ENCODE peak calls at places on chromosomes 12 and 14, in ten cellular contexts. Q is stomach, X is prostate gland, H is HCT116, F is suprapubic skin, K is spleen, C is HepG2, R is upper lobe of left lung, T is sigmoid colon, L is transverse colon. E is an unnamed sample.

GRCh38 chr12:92950011-92950410 is 20.9 kb upstream of the EEA1 start:
- DNase-seq in Q (no peak), X (no peak), H (no peak), F (no peak), K (no peak), C (no peak), R (no peak), T (no peak), L (no peak), E (no peak)

GRCh38 chr12:5018677-5019076 is 25.0 kb upstream of the KCNA5 start:
- DNase-seq in Q (no peak), X (peak), H (no peak), F (no peak), K (no peak), C (no peak), R (no peak), T (no peak), L (no peak), E (no peak)

GRCh38 chr14:20841096-20841495 is 38.5 kb upstream of the RNASE1 start:
- DNase-seq in Q (no peak), X (no peak), H (no peak), F (no peak), K (no peak), C (no peak), R (no peak), T (no peak), L (no peak), E (no peak)

GRCh38 chr12:43912851-43913250 is 77.0 kb downstream of the TMEM117 start:
- DNase-seq in Q (no peak), X (no peak), H (no peak), F (no peak), K (no peak), C (no peak), R (no peak), T (no peak), L (no peak), E (no peak)

GRCh38 chr14:69658664-69659261 is 47.4 kb downstream of the SUSD6 start:
- DNase-seq in Q (no peak), X (no peak), H (no peak), F (no peak), K (no peak), C (peak), R (no peak), T (no peak), L (no peak), E (no peak)

GRCh38 chr12:95642583-95642982 is 91.3 kb upstream of the USP44 start:
- DNase-seq in Q (no peak), X (no peak), H (no peak), F (no peak), K (no peak), C (no peak), R (no peak), T (no peak), L (no peak), E (no peak)

GRCh38 chr14:45807187-45807586 is 554.2 kb upstream of the MIS18BP1 start:
- DNase-seq in Q (no peak), X (no peak), H (no peak), F (no peak), K (no peak), C (no peak), R (no peak), T (no peak), L (no peak), E (no peak)

GRCh38 chr12:41944241-41944640 is 200.4 kb downstream of the GXYLT1 start:
- DNase-seq in Q (no peak), X (no peak), H (no peak), F (no peak), K (no peak), C (no peak), R (no peak), T (no peak), L (no peak), E (no peak)

GRCh38 chr12:124786065-124786964 is 77.3 kb downstream of the SCARB1 start:
- DNase-seq in Q (peak), X (peak), H (no peak), F (no peak), K (no peak), C (no peak), R (no peak), T (peak), L (peak), E (no peak)

GRCh38 chr12:14272954-14273910 is 92.2 kb upstream of the ATF7IP start:
- DNase-seq in Q (no peak), X (peak), H (no peak), F (no peak), K (no peak), C (no peak), R (no peak), T (no peak), L (no peak), E (no peak)

GRCh38 chr12:62813031-62813829 is 121.7 kb downstream of the PPM1H start:
- DNase-seq in Q (peak), X (peak), H (peak), F (no peak), K (peak), C (no peak), R (no peak), T (peak), L (peak), E (no peak)

GRCh38 chr12:5789469-5789968 is 155.5 kb downstream of the ANO2 start:
- DNase-seq in Q (no peak), X (no peak), H (no peak), F (no peak), K (no peak), C (no peak), R (no peak), T (no peak), L (no peak), E (no peak)

GRCh38 chr12:44285321-44285720 is 449.4 kb downstream of the TMEM117 start:
- DNase-seq in Q (no peak), X (no peak), H (no peak), F (no peak), K (no peak), C (no peak), R (no peak), T (no peak), L (no peak), E (no peak)

GRCh38 chr14:93207468-93208308 is 632 bp downstream of the UBR7 start:
- DNase-seq in Q (peak), X (no peak), H (no peak), F (no peak), K (no peak), C (no peak), R (no peak), T (peak), L (no peak), E (no peak)

GRCh38 chr14:61362072-61362750 is 40.8 kb downstream of the PRKCH start:
- DNase-seq in Q (no peak), X (no peak), H (no peak), F (no peak), K (no peak), C (no peak), R (no peak), T (no peak), L (no peak), E (no peak)

GRCh38 chr12:59401862-59402261 is 194.0 kb upstream of the SLC16A7 start:
- DNase-seq in Q (no peak), X (no peak), H (no peak), F (no peak), K (no peak), C (no peak), R (no peak), T (no peak), L (no peak), E (no peak)

GRCh38 chr14:69327507-69327906 is 67.5 kb downstream of the GALNT16 start:
- DNase-seq in Q (no peak), X (no peak), H (no peak), F (peak), K (peak), C (no peak), R (no peak), T (peak), L (peak), E (no peak)

GRCh38 chr14:68718033-68718725 is 74.7 kb downstream of the ZFP36L1 start:
- DNase-seq in Q (no peak), X (no peak), H (peak), F (no peak), K (no peak), C (no peak), R (no peak), T (no peak), L (no peak), E (no peak)

GRCh38 chr12:28539691-28540323 is 349.6 kb downstream of the CCDC91 start:
- DNase-seq in Q (no peak), X (no peak), H (no peak), F (no peak), K (no peak), C (no peak), R (no peak), T (no peak), L (no peak), E (no peak)

GRCh38 chr14:22887260-22887989 is 4.4 kb downstream of the REM2 start:
- DNase-seq in Q (peak), X (peak), H (peak), F (no peak), K (no peak), C (no peak), R (no peak), T (peak), L (peak), E (peak)

GRCh38 chr12:13982010-13982409 is 608 bp upstream of the GRIN2B start:
- DNase-seq in Q (no peak), X (no peak), H (peak), F (no peak), K (no peak), C (no peak), R (peak), T (no peak), L (peak), E (no peak)

GRCh38 chr12:68521321-68521839 is 89.3 kb upstream of the RAP1B start:
- DNase-seq in Q (no peak), X (no peak), H (no peak), F (no peak), K (no peak), C (no peak), R (no peak), T (no peak), L (no peak), E (no peak)

GRCh38 chr14:35557221-35557747 is 23.3 kb downstream of the INSM2 start:
- DNase-seq in Q (no peak), X (no peak), H (no peak), F (no peak), K (no peak), C (no peak), R (no peak), T (no peak), L (no peak), E (no peak)

GRCh38 chr14:97276573-97276972 is 479.4 kb downstream of the VRK1 start:
- DNase-seq in Q (no peak), X (no peak), H (no peak), F (no peak), K (no peak), C (no peak), R (no peak), T (no peak), L (no peak), E (no peak)

GRCh38 chr14:85195872-85196477 is 334.0 kb upstream of the FLRT2 start:
- DNase-seq in Q (no peak), X (no peak), H (no peak), F (no peak), K (no peak), C (no peak), R (no peak), T (no peak), L (no peak), E (no peak)

GRCh38 chr14:90599748-90600507 is 203.1 kb downstream of the CALM1 start:
- DNase-seq in Q (no peak), X (peak), H (no peak), F (no peak), K (no peak), C (peak), R (no peak), T (peak), L (no peak), E (no peak)

GRCh38 chr14:104797112-104798044 is 1.8 kb upstream of the AKT1 start:
- DNase-seq in Q (peak), X (no peak), H (no peak), F (no peak), K (no peak), C (peak), R (peak), T (no peak), L (peak), E (no peak)

GRCh38 chr12:121494093-121494787 is 86.6 kb downstream of the KDM2B start:
- DNase-seq in Q (peak), X (no peak), H (peak), F (no peak), K (peak), C (no peak), R (no peak), T (no peak), L (peak), E (peak)

GRCh38 chr14:76490735-76491134 is 114.8 kb downstream of the ESRRB start:
- DNase-seq in Q (no peak), X (no peak), H (no peak), F (no peak), K (no peak), C (no peak), R (no peak), T (no peak), L (no peak), E (no peak)

GRCh38 chr14:103395245-103395644 is 10.0 kb downstream of the MARK3 start:
- DNase-seq in Q (no peak), X (no peak), H (no peak), F (no peak), K (no peak), C (no peak), R (no peak), T (no peak), L (no peak), E (no peak)

GRCh38 chr12:67926063-67926462 is 63.2 kb upstream of the IFNG-AS1 start:
- DNase-seq in Q (no peak), X (no peak), H (no peak), F (no peak), K (no peak), C (no peak), R (no peak), T (no peak), L (no peak), E (no peak)

GRCh38 chr14:100526057-100526456 is 61.2 kb downstream of the BEGAIN start:
- DNase-seq in Q (no peak), X (no peak), H (no peak), F (peak), K (peak), C (no peak), R (no peak), T (peak), L (no peak), E (no peak)

GRCh38 chr12:128259556-128260070 is 7.4 kb upstream of the TMEM132C start:
- DNase-seq in Q (no peak), X (no peak), H (no peak), F (no peak), K (no peak), C (peak), R (no peak), T (no peak), L (no peak), E (no peak)

GRCh38 chr12:19744760-19745218 is 305.5 kb downstream of the AEBP2 start:
- DNase-seq in Q (no peak), X (no peak), H (no peak), F (no peak), K (no peak), C (no peak), R (no peak), T (no peak), L (no peak), E (no peak)

GRCh38 chr12:28611501-28611900 is 421.2 kb downstream of the CCDC91 start:
- DNase-seq in Q (no peak), X (no peak), H (no peak), F (no peak), K (no peak), C (no peak), R (no peak), T (no peak), L (peak), E (no peak)

DNA sequence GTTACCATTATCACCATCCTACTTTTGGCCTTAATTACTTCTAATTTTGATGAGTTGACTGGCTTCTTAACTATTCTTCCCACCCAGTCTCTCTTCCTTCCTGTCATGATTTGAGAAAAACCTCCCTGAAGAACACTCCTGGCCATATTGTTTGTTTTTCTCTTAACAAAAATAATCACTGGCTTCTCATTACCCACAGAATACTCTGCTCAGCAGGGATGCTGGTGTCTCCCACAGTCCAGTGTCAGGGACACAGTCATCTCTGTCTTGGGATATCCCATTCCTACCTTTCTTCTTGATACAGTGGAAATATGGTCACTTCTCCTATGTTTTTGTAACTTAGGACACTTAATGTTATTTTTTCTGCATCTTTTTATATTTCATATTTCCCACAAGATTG is 103.7 kb downstream of the SRGAP1 start:
- DNase-seq in Q (no peak), X (no peak), H (no peak), F (no peak), K (no peak), C (no peak), R (no peak), T (no peak), L (no peak), E (no peak)
- TF ChIP-seq POLR2AphosphoS5 in Q (no peak), X (no peak), H (no peak), F (no peak), K (no peak), C (no peak), R (no peak), T (no peak), L (no peak), E (no peak)

DNA sequence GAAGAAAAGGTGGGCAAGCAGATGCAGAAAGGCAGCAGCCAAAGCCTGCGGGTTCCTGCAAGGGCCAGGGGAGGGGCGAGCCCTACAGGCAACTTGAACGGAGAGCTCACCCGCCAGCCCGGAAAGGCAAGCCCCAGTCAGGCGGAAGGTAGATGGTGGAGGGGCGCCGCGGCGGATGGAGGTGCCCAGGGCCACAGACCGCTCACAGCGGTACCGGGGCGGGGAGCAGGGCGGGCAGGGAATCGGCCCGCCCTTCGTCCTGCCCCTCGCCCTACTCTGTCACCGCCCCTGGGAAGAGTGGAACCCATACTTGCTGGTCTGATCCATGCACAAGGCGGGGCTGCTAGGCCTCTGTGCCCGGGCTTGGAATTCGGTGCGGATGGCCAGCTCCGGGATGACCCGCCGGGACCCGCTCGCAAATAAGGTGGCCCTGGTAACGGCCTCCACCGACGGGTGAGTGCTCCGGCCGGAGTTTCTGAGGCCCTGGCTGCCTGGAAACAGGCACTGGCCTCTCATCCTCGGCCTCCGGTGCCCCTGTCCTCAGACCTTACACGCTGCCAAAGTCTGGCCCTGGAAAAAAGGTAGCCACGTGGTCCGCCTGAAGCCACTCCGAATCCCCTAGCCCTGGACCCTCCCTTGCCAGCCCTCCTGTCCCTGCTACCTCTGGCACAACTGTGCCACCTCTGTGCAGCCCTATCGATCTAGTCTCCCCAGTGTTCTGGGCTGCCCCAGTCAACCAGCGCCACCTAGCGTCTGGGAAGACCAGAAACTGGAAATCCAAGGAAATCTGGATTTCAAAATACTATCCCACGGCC is at the start of gene DHRS4:
- DNase-seq in Q (peak), X (peak), H (peak), F (peak), K (peak), C (peak), R (peak), T (peak), L (peak), E (peak)
- TF ChIP-seq POLR2A in Q (peak), X (peak), H (peak), F (no peak), K (no peak), C (peak), R (peak), T (peak), L (peak), E (peak)

DNA sequence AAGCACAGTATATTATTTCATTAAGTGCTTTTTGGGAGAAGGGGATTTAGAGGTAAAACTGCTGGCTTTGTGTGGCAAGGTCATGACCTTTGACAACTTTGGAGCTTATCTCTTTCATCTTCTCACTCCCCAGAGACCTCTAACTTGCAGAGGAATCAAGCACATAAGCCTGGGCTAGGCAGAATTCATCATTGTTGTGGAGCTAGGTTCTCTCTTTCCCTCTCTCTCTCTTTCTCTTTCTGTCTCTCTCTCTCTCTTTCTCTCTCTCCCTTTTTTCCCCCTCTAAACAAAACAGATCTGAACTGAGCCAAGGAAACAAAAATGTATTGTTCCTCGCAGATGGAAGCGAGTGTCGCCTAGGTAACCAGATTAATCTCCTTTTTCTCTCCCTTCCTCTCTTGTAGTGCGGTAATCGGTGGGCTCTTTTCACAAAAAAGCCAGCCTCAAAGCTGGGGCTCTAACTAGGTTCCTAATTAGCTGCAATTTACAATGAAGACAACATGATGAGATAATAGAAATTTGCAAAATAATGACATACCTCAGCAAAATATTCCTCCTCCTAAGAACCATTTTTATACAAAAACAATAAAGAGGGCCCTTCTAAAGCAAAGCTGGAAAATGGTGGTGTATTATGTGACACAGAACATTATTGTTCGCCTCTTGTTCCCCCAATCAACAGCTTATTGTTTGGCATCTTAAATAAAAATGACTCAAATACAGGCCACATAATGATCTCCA is 65.6 kb upstream of the SOX5 start:
- DNase-seq in Q (no peak), X (no peak), H (no peak), F (no peak), K (no peak), C (no peak), R (no peak), T (no peak), L (no peak), E (no peak)
- TF ChIP-seq POLR2AphosphoS5 in Q (no peak), X (no peak), H (no peak), F (no peak), K (no peak), C (no peak), R (no peak), T (no peak), L (no peak), E (no peak)

GRCh38 chr12:71950404-71950803 is 11.8 kb downstream of the TPH2 start:
- DNase-seq in Q (no peak), X (no peak), H (no peak), F (no peak), K (no peak), C (no peak), R (no peak), T (no peak), L (no peak), E (no peak)

GRCh38 chr12:71948390-71948789 is 9.7 kb downstream of the TPH2 start:
- DNase-seq in Q (no peak), X (no peak), H (no peak), F (no peak), K (no peak), C (no peak), R (no peak), T (no peak), L (no peak), E (no peak)

GRCh38 chr12:71945121-71945520 is 6.5 kb downstream of the TPH2 start:
- DNase-seq in Q (no peak), X (no peak), H (no peak), F (no peak), K (no peak), C (no peak), R (no peak), T (no peak), L (no peak), E (no peak)

GRCh38 chr12:71945883-71946282 is 7.2 kb downstream of the TPH2 start:
- DNase-seq in Q (no peak), X (no peak), H (no peak), F (no peak), K (no peak), C (no peak), R (no peak), T (no peak), L (no peak), E (no peak)

GRCh38 chr12:71947645-71948105 is 9.0 kb downstream of the TPH2 start:
- DNase-seq in Q (no peak), X (no peak), H (no peak), F (no peak), K (no peak), C (peak), R (no peak), T (no peak), L (no peak), E (no peak)
- TF ChIP-seq POLR2A in Q (no peak), X (no peak), H (no peak), F (no peak), K (no peak), C (no peak), R (no peak), T (no peak), L (no peak), E (no peak)